ENCODE peak calls at places on chromosome 11, in ten cellular contexts. D is neural progenitor cell; L is SK-N-SH; G is naive thymus-derived CD4-positive, alpha-beta T cell; J is stomach; S is sigmoid colon; A is thoracic aorta; X is tibial artery; N is transverse colon; I is cardiac muscle cell. T is an unnamed sample.

GRCh38 chr11:125494601-125494986 is 1.5 kb downstream of the FEZ1 start:
- DNase-seq in I (no peak), J (no peak), L (no peak), A (no peak), X (no peak), N (no peak), D (peak; percentile 42), G (no peak), S (no peak), T (no peak)

GRCh38 chr11:47587733-47588326 is 1.4 kb downstream of the FAM180B start:
- DNase-seq in A (no peak), D (no peak), L (no peak), N (peak; percentile 41), I (no peak), G (no peak), J (no peak), X (peak; percentile 81), S (peak; percentile 82), T (peak; percentile 70)

GRCh38 chr11:124839051-124839971 is 25.9 kb upstream of the ROBO3 start:
- DNase-seq in G (no peak), J (no peak), X (no peak), S (no peak), I (peak; percentile 36), N (no peak), D (peak; percentile 80), L (peak; percentile 58), A (no peak), T (peak; percentile 86)

GRCh38 chr11:132439711-132440300 is 1069.4 kb downstream of the NTM start:
- DNase-seq in J (no peak), S (no peak), I (no peak), X (no peak), G (no peak), A (no peak), L (no peak), D (no peak), N (no peak), T (no peak)

GRCh38 chr11:73359930-73360742 is 16.1 kb upstream of the RELT start:
- DNase-seq in X (no peak), I (peak; percentile 55), N (no peak), S (no peak), G (no peak), D (peak; percentile 62), L (peak; percentile 78), J (no peak), A (no peak), T (no peak)

GRCh38 chr11:64745523-64746328 is 1.8 kb upstream of the RASGRP2 start:
- DNase-seq in I (peak; percentile 91), D (peak; percentile 85), L (peak; percentile 96), G (peak; percentile 67), S (peak; percentile 97), X (peak; percentile 98), A (peak; percentile 83), J (peak; percentile 58), N (peak; percentile 77), T (peak; percentile 91)

GRCh38 chr11:46597609-46598219 is 3.9 kb upstream of the AMBRA1 start:
- DNase-seq in D (no peak), I (no peak), G (no peak), N (no peak), L (no peak), S (no peak), A (no peak), J (no peak), X (no peak), T (no peak)

GRCh38 chr11:34242037-34242625 is 115.7 kb downstream of the ABTB2 start:
- DNase-seq in J (no peak), I (no peak), A (no peak), X (no peak), N (no peak), G (no peak), D (no peak), S (no peak), L (no peak), T (no peak)

GRCh38 chr11:13837286-13837685 is 125.2 kb upstream of the SPON1 start:
- DNase-seq in I (no peak), S (no peak), D (no peak), G (no peak), A (no peak), L (no peak), N (no peak), X (no peak), J (no peak), T (no peak)

GRCh38 chr11:11567862-11568650 is 53.7 kb downstream of the GALNT18 start:
- DNase-seq in L (no peak), I (no peak), J (no peak), N (peak; percentile 29), X (no peak), S (peak; percentile 88), D (no peak), G (no peak), A (no peak), T (no peak)

GRCh38 chr11:11571893-11572292 is 49.9 kb downstream of the GALNT18 start:
- DNase-seq in X (peak; percentile 59), N (no peak), S (no peak), J (no peak), I (no peak), D (no peak), G (no peak), L (no peak), A (no peak), T (peak; percentile 17)

GRCh38 chr11:11570823-11571222 is 51.0 kb downstream of the GALNT18 start:
- DNase-seq in D (no peak), L (no peak), N (no peak), G (no peak), A (no peak), J (no peak), S (no peak), I (no peak), X (no peak), T (no peak)

GRCh38 chr11:11569936-11570491 is 51.8 kb downstream of the GALNT18 start:
- DNase-seq in N (peak; percentile 33), S (peak; percentile 81), I (no peak), L (no peak), D (no peak), G (no peak), X (peak; percentile 95), J (peak; percentile 48), A (no peak), T (peak; percentile 74)

DNA sequence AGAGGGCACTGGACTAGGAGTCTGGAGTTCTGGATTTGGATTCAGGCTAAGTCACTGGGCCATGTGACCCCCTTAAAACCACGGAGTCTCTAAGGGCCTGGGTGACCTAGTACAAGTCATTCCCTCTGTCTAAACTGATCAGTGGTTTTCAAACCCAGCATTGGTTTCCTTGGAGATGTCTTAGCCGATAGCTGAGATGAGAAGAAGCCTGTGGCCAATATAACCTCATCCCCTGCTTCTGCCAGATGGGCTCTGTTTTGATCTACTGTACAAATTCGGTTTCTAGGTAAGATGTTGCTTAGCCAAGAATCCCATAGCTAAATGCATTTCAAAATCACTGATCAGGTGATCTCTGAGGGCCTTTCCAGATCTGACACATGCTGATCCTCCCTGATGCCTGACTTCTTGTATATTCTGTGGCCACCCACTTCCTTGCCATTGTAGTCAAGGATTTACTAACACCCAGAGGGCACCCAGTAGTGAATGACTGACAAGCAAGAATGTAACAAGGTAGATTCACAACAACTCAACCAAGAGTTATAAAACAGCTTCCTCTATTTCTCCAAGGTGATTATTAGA is 53.1 kb downstream of the GALNT18 start:
- DNase-seq in S (peak; percentile 18), D (no peak), L (no peak), J (no peak), G (no peak), X (no peak), N (no peak), I (no peak), A (no peak), T (no peak)
- H3K27ac ChIP-seq in S (peak overlapping the region; percentile 60), D (no peak overlapping the region), L (no peak overlapping the region), J (no peak overlapping the region), G (no peak overlapping the region), X (peak overlapping the region; percentile 72), N (peak overlapping the region; percentile 58), I (no peak overlapping the region), A (no peak overlapping the region), T (no peak overlapping the region)

GRCh38 chr11:2185324-2186085 is 13.9 kb upstream of the TH start:
- DNase-seq in L (peak; percentile 84), N (no peak), S (no peak), J (no peak), A (no peak), I (no peak), D (no peak), G (no peak), X (no peak), T (no peak)

GRCh38 chr11:2188745-2189144 is 17.1 kb upstream of the TH start:
- DNase-seq in A (no peak), N (no peak), S (no peak), J (no peak), I (no peak), X (no peak), G (no peak), L (no peak), D (no peak), T (no peak)

GRCh38 chr11:2189938-2190669 is 18.5 kb upstream of the TH start:
- DNase-seq in J (no peak), A (no peak), I (no peak), N (no peak), D (no peak), X (no peak), L (no peak), S (no peak), G (no peak), T (peak; percentile 76)

GRCh38 chr11:2186669-2187266 is 15.2 kb upstream of the TH start:
- DNase-seq in J (peak; percentile 62), D (peak; percentile 73), S (no peak), A (no peak), L (peak; percentile 80), X (no peak), I (peak; percentile 79), G (peak; percentile 34), N (peak; percentile 31), T (peak; percentile 66)

GRCh38 chr11:2187267-2187707 is 15.7 kb upstream of the TH start:
- DNase-seq in X (no peak), G (no peak), L (no peak), S (no peak), J (no peak), I (no peak), D (no peak), N (no peak), A (no peak), T (no peak)
- H3K4me1 ChIP-seq in X (no peaks in the 10 kb centered on the region), G (peaks cover 3% of the 10 kb centered on the region), L (peaks cover 44% of the 10 kb centered on the region), S (no peaks in the 10 kb centered on the region), J (peaks cover 6% of the 10 kb centered on the region), I (no peaks in the 10 kb centered on the region), D (peaks cover 28% of the 10 kb centered on the region), N (no peaks in the 10 kb centered on the region), A (no peaks in the 10 kb centered on the region), T (no peaks in the 10 kb centered on the region)

DNA sequence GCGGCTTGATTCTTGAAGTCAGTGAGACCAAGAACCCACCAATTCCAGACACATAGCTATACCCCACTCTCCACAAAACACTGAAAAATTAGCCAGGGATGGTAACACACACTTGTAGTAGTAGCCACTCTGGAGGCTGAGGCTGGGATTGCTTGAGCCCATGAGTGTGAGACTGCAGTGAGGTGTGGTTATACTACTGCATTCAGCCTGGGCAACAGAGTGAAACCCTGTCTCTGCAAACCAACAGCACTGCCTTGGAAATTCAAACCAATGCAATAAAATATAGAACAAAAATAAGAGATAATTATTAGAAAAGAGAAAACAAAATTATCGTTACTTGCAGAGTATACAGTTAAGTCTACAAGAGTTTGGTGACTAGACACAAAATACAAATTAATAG is 20.2 kb upstream of the PRDM10 start:
- DNase-seq in G (no peak), J (no peak), L (no peak), N (no peak), A (no peak), I (no peak), X (no peak), D (no peak), S (no peak), T (no peak)
- H3K27ac ChIP-seq in G (no peak overlapping the region), J (no peak overlapping the region), L (no peak overlapping the region), N (no peak overlapping the region), A (no peak overlapping the region), I (no peak overlapping the region), X (no peak overlapping the region), D (no peak overlapping the region), S (no peak overlapping the region), T (no peak overlapping the region)

GRCh38 chr11:2201542-2201941 is 29.9 kb upstream of the TH start:
- DNase-seq in N (no peak), I (no peak), S (no peak), D (no peak), G (no peak), L (no peak), X (no peak), J (no peak), A (no peak), T (no peak)
- H3K4me1 ChIP-seq in N (peaks cover 13% of the 10 kb centered on the region), I (no peaks in the 10 kb centered on the region), S (no peaks in the 10 kb centered on the region), D (no peaks in the 10 kb centered on the region), G (no peaks in the 10 kb centered on the region), L (peaks cover 2% of the 10 kb centered on the region), X (peaks cover 8% of the 10 kb centered on the region), J (peaks cover 19% of the 10 kb centered on the region), A (no peaks in the 10 kb centered on the region), T (no peaks in the 10 kb centered on the region)